ENCODE peak calls at places on chromosomes 7 and 10, in six cellular contexts. F is mesendoderm, C is OCI-LY7, H is left ventricle myocardium inferior, O is cardiac muscle cell, J is Panc1. P is an unnamed sample.
A peak's percentile ranks its signal among the peaks of the same experiment; 100 is the strongest.

GRCh38 chr10:129163536-129163935 is 303.5 kb upstream of the MGMT start:
- DNase-seq in F (no peak), C (no peak), H (no peak), O (no peak), J (no peak), P (no peak)

GRCh38 chr7:36309716-36310115 is 79.9 kb upstream of the ANLN start:
- DNase-seq in F (no peak), C (no peak), H (no peak), O (no peak), J (no peak), P (no peak)

GRCh38 chr10:33198610-33199009 is 135.9 kb downstream of the NRP1 start:
- DNase-seq in F (no peak), C (no peak), H (no peak), O (no peak), J (no peak), P (no peak)

GRCh38 chr10:15789793-15790525 is 70.2 kb upstream of the ITGA8 start:
- DNase-seq in F (no peak), C (no peak), H (no peak), O (peak; percentile 87), J (no peak), P (no peak)

GRCh38 chr7:94414481-94414880 is 19.8 kb downstream of the COL1A2 start:
- DNase-seq in F (no peak), C (no peak), H (no peak), O (no peak), J (no peak), P (no peak)

GRCh38 chr10:110488124-110488681 is 9.5 kb upstream of the DUSP5 start:
- DNase-seq in F (no peak), C (no peak), H (no peak), O (peak; percentile 53), J (peak; percentile 36), P (no peak)

GRCh38 chr7:140683657-140684056 is 10.9 kb downstream of the ADCK2 start:
- DNase-seq in F (no peak), C (no peak), H (no peak), O (no peak), J (no peak), P (no peak)

GRCh38 chr10:52566471-52567246 is 205.9 kb downstream of the MBL2 start:
- DNase-seq in F (peak; percentile 39), C (peak; percentile 10), H (no peak), O (peak; percentile 83), J (peak; percentile 58), P (no peak)

GRCh38 chr10:34504534-34504933 is 310.6 kb downstream of the PARD3 start:
- DNase-seq in F (peak; percentile 95), C (no peak), H (no peak), O (peak; percentile 54), J (no peak), P (no peak)

GRCh38 chr7:7321681-7322080 is 139.3 kb downstream of the C1GALT1 start:
- DNase-seq in F (no peak), C (peak; percentile 76), H (no peak), O (no peak), J (no peak), P (no peak)

GRCh38 chr10:784377-784758 is 94.9 kb upstream of the DIP2C start:
- DNase-seq in F (peak; percentile 79), C (no peak), H (no peak), O (no peak), J (no peak), P (no peak)

GRCh38 chr7:73822319-73823173 is 8.2 kb upstream of the CLDN4 start:
- DNase-seq in F (peak; percentile 57), C (no peak), H (no peak), O (peak; percentile 64), J (peak; percentile 99), P (peak; percentile 58)

GRCh38 chr7:108459922-108460551 is 3.8 kb upstream of the NRCAM start:
- DNase-seq in F (peak; percentile 51), C (peak; percentile 46), H (no peak), O (peak; percentile 55), J (no peak), P (no peak)

GRCh38 chr7:114087674-114088539 is 169.1 kb upstream of the PPP1R3A start:
- DNase-seq in F (peak; percentile 67), C (no peak), H (no peak), O (no peak), J (no peak), P (peak; percentile 34)

GRCh38 chr7:101166603-101166908 is 1.2 kb upstream of the VGF start:
- DNase-seq in F (peak; percentile 1), C (no peak), H (no peak), O (no peak), J (no peak), P (no peak)

GRCh38 chr10:6054884-6055283 is 7.3 kb downstream of the IL2RA start:
- DNase-seq in F (no peak), C (no peak), H (no peak), O (no peak), J (no peak), P (no peak)

GRCh38 chr10:6053303-6053702 is 8.9 kb downstream of the IL2RA start:
- DNase-seq in F (no peak), C (no peak), H (no peak), O (no peak), J (no peak), P (no peak)

GRCh38 chr10:6052247-6053221 is 9.6 kb downstream of the IL2RA start:
- DNase-seq in F (no peak), C (peak; percentile 54), H (no peak), O (no peak), J (no peak), P (no peak)

GRCh38 chr10:6055929-6056328 is 6.2 kb downstream of the IL2RA start:
- DNase-seq in F (no peak), C (no peak), H (no peak), O (no peak), J (no peak), P (no peak)

DNA sequence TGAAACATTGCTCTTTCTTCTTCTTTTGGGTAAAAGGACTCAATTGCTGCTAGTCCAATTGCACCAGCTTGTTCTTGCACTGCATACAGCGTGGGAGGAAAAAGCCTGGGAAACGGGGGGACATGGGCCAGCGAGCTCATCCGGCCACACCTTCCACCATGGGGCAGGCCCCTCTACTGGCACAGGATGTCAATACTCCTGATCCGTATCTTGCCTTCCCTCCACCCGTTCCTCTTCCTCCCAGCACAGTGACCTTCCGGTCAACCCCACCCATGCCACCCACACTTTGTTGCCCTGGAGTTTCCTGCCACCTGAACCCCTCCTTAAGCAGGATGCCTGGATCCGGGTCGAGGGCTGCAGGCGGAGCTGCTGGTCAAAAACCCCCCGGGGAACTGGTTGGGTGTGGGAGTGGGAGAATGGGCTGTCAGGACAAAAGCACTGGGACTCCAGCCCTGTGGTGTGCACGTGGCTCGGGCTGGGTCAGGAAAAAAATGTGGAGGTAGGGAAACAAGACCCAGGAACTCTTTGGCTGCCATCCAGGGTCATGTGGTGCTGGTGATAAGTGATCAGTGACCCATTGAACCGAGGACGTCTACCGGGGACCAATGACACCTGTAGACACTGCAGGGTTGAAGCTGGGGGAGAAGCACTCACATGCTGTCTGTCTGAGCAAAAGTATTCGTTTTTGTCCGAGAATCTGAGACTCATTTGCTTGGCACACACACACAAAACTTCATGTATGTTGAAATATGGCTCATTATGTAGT is 8.2 kb downstream of the IL2RA start:
- DNase-seq in F (no peak), C (no peak), H (peak; percentile 53), O (no peak), J (no peak), P (no peak)
- H3K27ac ChIP-seq in F (no peak overlapping the region), C (peak overlapping the region; percentile 94), H (peak overlapping the region; percentile 81), O (no peak overlapping the region), J (no peak overlapping the region), P (no peak overlapping the region)

DNA sequence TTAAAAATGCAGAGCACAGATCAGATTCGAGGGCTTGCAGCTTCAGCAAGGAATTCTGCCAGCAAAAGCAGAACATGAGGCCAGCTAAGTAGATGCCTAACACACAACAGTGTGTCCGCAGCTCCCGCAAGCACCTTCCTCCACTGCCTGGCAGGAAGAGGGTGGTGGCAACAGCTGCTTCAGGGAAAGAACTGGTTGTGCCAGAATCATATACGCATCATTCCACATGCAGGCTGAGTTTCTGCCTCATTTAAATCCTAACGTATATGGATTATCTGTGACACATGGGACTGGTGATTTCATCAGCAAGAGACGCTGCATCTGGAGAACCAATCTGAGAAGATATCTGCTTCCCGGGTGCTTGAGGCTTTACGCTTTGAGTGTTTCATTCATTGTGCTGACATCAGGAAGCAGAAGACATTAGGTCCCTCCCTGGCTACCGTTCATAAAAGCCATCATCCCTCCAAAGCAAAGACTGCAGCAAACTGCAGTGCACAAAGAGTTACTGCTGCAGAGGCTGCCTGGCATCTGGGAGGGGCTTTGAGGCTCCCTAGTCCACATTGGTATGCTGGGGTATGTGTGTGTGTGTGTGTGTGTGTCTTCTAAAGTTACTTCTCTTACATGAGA is 78.8 kb downstream of the FAM13C start:
- DNase-seq in F (peak; percentile 20), C (no peak), H (no peak), O (no peak), J (no peak), P (no peak)
- H3K36me3 ChIP-seq in F (no peaks in the 10 kb centered on the region), C (no peaks in the 10 kb centered on the region), H (peaks cover 3% of the 10 kb centered on the region), O (no peaks in the 10 kb centered on the region), J (no peaks in the 10 kb centered on the region), P (no peaks in the 10 kb centered on the region)

GRCh38 chr7:29192284-29192683 is 2.3 kb upstream of the CHN2 start:
- DNase-seq in F (no peak), C (no peak), H (no peak), O (no peak), J (no peak), P (no peak)

GRCh38 chr7:29192811-29193210 is 1.8 kb upstream of the CHN2 start:
- DNase-seq in F (no peak), C (no peak), H (no peak), O (no peak), J (no peak), P (no peak)

GRCh38 chr7:29194594-29195417 is at the start of gene CHN2:
- DNase-seq in F (peak; percentile 69), C (no peak), H (peak; percentile 51), O (peak; percentile 30), J (no peak), P (peak; percentile 79)

GRCh38 chr7:29193316-29194205 is 1.0 kb upstream of the CHN2 start:
- DNase-seq in F (peak; percentile 29), C (no peak), H (no peak), O (no peak), J (no peak), P (no peak)

GRCh38 chr7:29194206-29194593 is 375 bp upstream of the CHN2 start:
- DNase-seq in F (peak; percentile 38), C (no peak), H (peak; percentile 15), O (peak; percentile 11), J (no peak), P (peak; percentile 42)
- H3K4me3 ChIP-seq in F (peak overlapping the region; percentile 50), C (no peak overlapping the region), H (peak overlapping the region; percentile 79), O (peak overlapping the region; percentile 59), J (peak overlapping the region; percentile 43), P (peak overlapping the region; percentile 79)

DNA sequence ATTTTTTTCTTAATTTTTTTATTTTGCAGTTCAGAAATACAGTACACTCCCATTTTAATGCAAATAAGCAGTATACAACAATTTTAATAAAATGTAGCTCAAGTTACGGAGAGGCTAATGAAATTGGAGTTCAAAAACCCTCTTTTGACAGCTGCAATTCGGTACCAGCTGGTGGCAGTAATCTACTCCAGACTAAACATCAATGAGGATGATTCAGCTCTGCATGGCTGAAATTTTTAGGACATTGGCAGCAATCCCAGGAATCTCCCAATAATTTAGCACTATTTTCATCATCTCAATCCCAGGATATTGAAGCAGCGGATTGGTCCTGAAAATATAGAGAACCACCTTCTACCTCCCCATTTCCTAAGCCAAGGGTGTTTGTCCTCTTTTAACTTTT is 278.8 kb downstream of the CACNA2D1 start:
- DNase-seq in F (peak; percentile 86), C (no peak), H (no peak), O (peak; percentile 85), J (no peak), P (no peak)
- H3K27ac ChIP-seq in F (no peak overlapping the region), C (no peak overlapping the region), H (peak overlapping the region; percentile 17), O (no peak overlapping the region), J (no peak overlapping the region), P (no peak overlapping the region)